ENCODE peak calls at places on chromosome 10, in seven cellular contexts. D is hepatocyte; U is tibial artery; A is CD8-positive, alpha-beta memory T cell; T is aorta; O is right lobe of liver; S is PC-9. I is an unnamed sample. For H3K27me3, the result is how much of the 10 kb centered on the place peaks cover.

GRCh38 chr10:71467569-71468362 is 71.0 kb downstream of the CDH23 start:
- DNase-seq in D (no peak), U (no peak), A (no peak), T (peak), O (no peak), S (no peak), I (no peak)

GRCh38 chr10:101935431-101935830 is 91.8 kb upstream of the KCNIP2 start:
- DNase-seq in D (no peak), U (no peak), A (no peak), T (no peak), O (no peak), S (no peak), I (no peak)

GRCh38 chr10:86804805-86805204 is 48.4 kb downstream of the BMPR1A start:
- DNase-seq in D (no peak), U (no peak), A (no peak), T (no peak), O (no peak), S (no peak), I (no peak)

GRCh38 chr10:123891147-123892011 is at the start of gene CPXM2:
- DNase-seq in D (peak), U (peak), A (no peak), T (peak), O (no peak), S (no peak), I (no peak)

GRCh38 chr10:132328738-132329137 is 3.3 kb upstream of the LRRC27 start:
- DNase-seq in D (no peak), U (no peak), A (no peak), T (no peak), O (no peak), S (no peak), I (no peak)

GRCh38 chr10:121702351-121703320 is 104.4 kb upstream of the FGFR2 start:
- DNase-seq in D (no peak), U (no peak), A (no peak), T (no peak), O (no peak), S (no peak), I (no peak)

GRCh38 chr10:115989621-115990020 is 283.4 kb downstream of the GFRA1 start:
- DNase-seq in D (no peak), U (no peak), A (no peak), T (no peak), O (no peak), S (no peak), I (no peak)

GRCh38 chr10:128539784-128540759 is 413.8 kb upstream of the MKI67 start:
- DNase-seq in D (peak), U (no peak), A (no peak), T (no peak), O (no peak), S (no peak), I (no peak)

GRCh38 chr10:43131256-43131655 is 7.0 kb upstream of the CSGALNACT2 start:
- DNase-seq in D (no peak), U (no peak), A (no peak), T (no peak), O (no peak), S (no peak), I (no peak)

GRCh38 chr10:78960316-78960800 is 108.4 kb upstream of the ZMIZ1 start:
- DNase-seq in D (peak), U (peak), A (no peak), T (peak), O (peak), S (peak), I (peak)

GRCh38 chr10:114525368-114525949 is 121.2 kb upstream of the AFAP1L2 start:
- DNase-seq in D (no peak), U (no peak), A (peak), T (no peak), O (no peak), S (peak), I (no peak)

GRCh38 chr10:7039859-7040258 is 371.0 kb downstream of the SFMBT2 start:
- DNase-seq in D (no peak), U (no peak), A (no peak), T (no peak), O (no peak), S (no peak), I (no peak)

GRCh38 chr10:67788028-67788886 is 49.7 kb downstream of the DNAJC12 start:
- DNase-seq in D (peak), U (peak), A (peak), T (peak), O (peak), S (no peak), I (peak)

DNA sequence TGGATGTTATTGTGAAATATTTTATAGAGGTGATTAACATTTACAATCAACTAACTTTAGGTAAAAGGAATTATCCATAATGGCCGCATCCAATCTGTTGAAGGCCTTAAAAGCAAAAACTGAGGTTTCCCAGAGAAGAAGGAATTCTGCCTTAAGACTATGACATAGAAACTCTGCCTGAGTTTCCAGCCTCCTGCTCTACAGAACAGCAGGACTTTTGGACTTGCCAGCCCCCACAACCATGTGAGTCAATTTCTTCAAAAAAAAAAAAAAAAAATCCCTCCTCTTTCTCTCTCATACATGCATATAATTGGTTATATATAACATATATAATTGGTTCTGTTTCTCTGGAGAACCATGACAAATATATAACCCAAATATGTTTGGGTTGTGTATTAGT is 15.4 kb downstream of the SLC25A28 start:
- DNase-seq in D (no peak), U (no peak), A (no peak), T (no peak), O (no peak), S (no peak), I (no peak)
- H3K27me3 ChIP-seq in D (under half), U (under half), A (under half), T (under half), O (under half), S (under half), I (under half)

GRCh38 chr10:129580010-129580409 is 113.0 kb downstream of the MGMT start:
- DNase-seq in D (no peak), U (no peak), A (no peak), T (no peak), O (no peak), S (no peak), I (no peak)

GRCh38 chr10:129580897-129581296 is 113.9 kb downstream of the MGMT start:
- DNase-seq in D (no peak), U (no peak), A (no peak), T (no peak), O (no peak), S (no peak), I (no peak)

GRCh38 chr10:129586897-129587443 is 119.9 kb downstream of the MGMT start:
- DNase-seq in D (no peak), U (no peak), A (no peak), T (no peak), O (no peak), S (no peak), I (no peak)

GRCh38 chr10:129581836-129582235 is 114.8 kb downstream of the MGMT start:
- DNase-seq in D (no peak), U (no peak), A (no peak), T (no peak), O (no peak), S (no peak), I (no peak)

DNA sequence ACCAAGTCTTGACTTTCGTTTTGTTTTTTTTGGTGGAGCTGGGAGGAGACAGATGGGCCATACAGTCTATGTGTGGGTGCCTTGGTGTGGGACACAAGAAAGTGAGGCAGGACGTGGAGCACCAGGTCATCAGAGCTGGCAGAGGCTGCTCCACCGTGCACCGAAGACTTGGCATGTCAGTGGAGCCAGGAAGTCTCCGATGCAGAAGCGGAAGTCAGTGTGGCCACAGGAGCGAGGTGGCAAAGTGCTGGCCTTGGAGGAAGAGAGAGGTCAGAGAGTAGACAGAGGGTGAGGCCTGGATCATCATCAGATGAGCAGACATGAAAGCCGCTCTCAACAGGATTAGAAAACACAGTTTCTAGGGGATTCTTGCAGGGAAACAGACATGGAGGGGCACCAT is 116.8 kb downstream of the MGMT start:
- DNase-seq in D (no peak), U (no peak), A (no peak), T (no peak), O (no peak), S (no peak), I (no peak)
- H3K27me3 ChIP-seq in D (under half), U (under half), A (under half), T (under half), O (under half), S (under half), I (under half)

DNA sequence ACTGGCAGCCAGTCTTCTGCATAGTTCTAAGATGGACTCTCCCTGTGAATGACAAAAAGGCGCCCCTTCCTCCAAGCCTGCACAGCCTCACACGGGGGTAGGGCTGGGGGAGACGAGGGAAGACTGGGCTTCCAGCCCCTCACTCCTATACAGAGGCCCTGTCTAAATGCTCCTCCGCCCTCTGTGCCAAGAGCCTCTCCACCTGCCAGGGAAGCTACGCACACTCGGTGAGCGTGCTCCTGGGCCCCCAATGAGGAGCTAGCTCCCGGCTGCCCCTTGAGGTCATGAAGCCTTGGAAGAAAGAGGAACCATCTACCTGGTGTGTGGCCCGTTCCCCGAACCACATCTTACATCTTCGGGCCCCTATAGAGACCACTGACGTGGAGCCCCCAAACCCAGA is 54.8 kb downstream of the CRTAC1 start:
- DNase-seq in D (no peak), U (no peak), A (no peak), T (no peak), O (no peak), S (no peak), I (no peak)
- H3K27me3 ChIP-seq in D (half or more), U (under half), A (under half), T (under half), O (under half), S (half or more), I (half or more)

GRCh38 chr10:46550076-46550790 is 6.2 kb downstream of the GPRIN2 start:
- DNase-seq in D (no peak), U (peak), A (no peak), T (peak), O (peak), S (no peak), I (peak)
- H3K27me3 ChIP-seq in D (under half), U (under half), A (under half), T (under half), O (under half), S (under half), I (under half)

GRCh38 chr10:97089209-97089865 is 96.4 kb downstream of the SLIT1 start:
- DNase-seq in D (no peak), U (no peak), A (no peak), T (no peak), O (no peak), S (no peak), I (no peak)

GRCh38 chr10:97090644-97091043 is 95.1 kb downstream of the SLIT1 start:
- DNase-seq in D (no peak), U (no peak), A (no peak), T (no peak), O (no peak), S (no peak), I (no peak)

GRCh38 chr10:97090035-97090434 is 95.7 kb downstream of the SLIT1 start:
- DNase-seq in D (no peak), U (no peak), A (no peak), T (no peak), O (no peak), S (no peak), I (no peak)

GRCh38 chr10:97086530-97086929 is 99.2 kb downstream of the SLIT1 start:
- DNase-seq in D (no peak), U (no peak), A (no peak), T (no peak), O (no peak), S (no peak), I (no peak)

DNA sequence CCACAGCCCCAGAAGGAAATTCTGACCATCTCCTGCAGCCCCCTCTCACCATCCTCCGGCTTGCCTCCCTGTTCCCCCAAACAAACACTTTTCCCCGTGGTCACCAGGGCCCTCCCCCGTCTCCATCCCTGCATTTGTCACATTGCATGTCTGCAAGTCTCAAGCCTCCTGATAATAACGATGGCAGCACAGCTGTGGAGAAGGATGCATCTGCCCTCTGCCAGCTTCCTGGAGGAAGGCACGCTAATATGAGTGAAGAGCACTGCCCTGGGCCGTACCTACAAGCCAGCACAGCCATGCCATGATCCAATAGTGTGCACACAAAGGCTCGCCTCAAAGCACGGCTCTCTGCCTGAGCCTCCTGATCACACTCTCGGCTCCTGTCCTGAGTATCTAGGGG is 98.5 kb downstream of the SLIT1 start:
- DNase-seq in D (no peak), U (no peak), A (no peak), T (no peak), O (no peak), S (no peak), I (no peak)
- H3K27me3 ChIP-seq in D (under half), U (under half), A (under half), T (under half), O (under half), S (under half), I (under half)

GRCh38 chr10:95374597-95375209 is 83.9 kb upstream of the PDLIM1 start:
- DNase-seq in D (peak), U (peak), A (no peak), T (peak), O (peak), S (peak), I (peak)
- H3K27me3 ChIP-seq in D (under half), U (under half), A (under half), T (under half), O (under half), S (under half), I (under half)

GRCh38 chr10:125548878-125549277 is 134.1 kb downstream of the TEX36 start:
- DNase-seq in D (no peak), U (no peak), A (no peak), T (no peak), O (no peak), S (no peak), I (no peak)
- H3K27me3 ChIP-seq in D (under half), U (under half), A (under half), T (under half), O (under half), S (under half), I (under half)

I was measured in gastrocnemius medialis.